ENCODE peak calls at places on chromosomes 16 and 17, in four cellular contexts. W is fibroblast of mammary gland; G is ascending aorta; S is CD8-positive, alpha-beta T cell. L is an unnamed sample.

GRCh38 chr17:21278304-21279197 is 6.0 kb upstream of the MAP2K3 start:
- DNase-seq in W (no peak), G (no peak), S (peak; percentile 52), L (peak; percentile 76)

GRCh38 chr16:68396481-68396880 is 51.8 kb downstream of the SMPD3 start:
- DNase-seq in W (peak; percentile 47), G (no peak), S (peak; percentile 64), L (peak; percentile 47)

GRCh38 chr16:14232106-14232890 is 161.2 kb downstream of the MRTFB start:
- DNase-seq in W (peak; percentile 47), G (no peak), S (no peak), L (no peak)

GRCh38 chr16:2009302-2009711 is 314 bp downstream of the ZNF598 start:
- DNase-seq in W (no peak), G (no peak), S (no peak), L (no peak)

GRCh38 chr17:83196088-83196765 is 116.8 kb downstream of the METRNL start:
- DNase-seq in W (peak; percentile 92), G (no peak), S (no peak), L (peak; percentile 51)

GRCh38 chr16:84390131-84390785 is 21.9 kb downstream of the ATP2C2 start:
- DNase-seq in W (no peak), G (no peak), S (no peak), L (no peak)

GRCh38 chr17:66946251-66946650 is 18.3 kb upstream of the CACNG4 start:
- DNase-seq in W (no peak), G (no peak), S (no peak), L (no peak)

GRCh38 chr17:76271669-76272540 is 6.8 kb downstream of the UBALD2 start:
- DNase-seq in W (no peak), G (no peak), S (peak; percentile 73), L (peak; percentile 22)

GRCh38 chr17:82129095-82129494 is 31.1 kb upstream of the FASN start:
- DNase-seq in W (no peak), G (no peak), S (no peak), L (no peak)

GRCh38 chr16:56787185-56787584 is 57.3 kb downstream of the NUP93 start:
- DNase-seq in W (no peak), G (no peak), S (no peak), L (no peak)

GRCh38 chr16:74216319-74216718 is 80.3 kb upstream of the PSMD7 start:
- DNase-seq in W (peak; percentile 28), G (no peak), S (no peak), L (peak; percentile 1)

GRCh38 chr17:33725675-33726271 is 432.7 kb upstream of the ASIC2 start:
- DNase-seq in W (peak; percentile 17), G (no peak), S (no peak), L (peak; percentile 27)

GRCh38 chr16:68235105-68235881 is 634 bp downstream of the ESRP2 start:
- DNase-seq in W (no peak), G (peak; percentile 66), S (no peak), L (no peak)

GRCh38 chr17:82615084-82616020 is 32.9 kb downstream of the WDR45B start:
- DNase-seq in W (no peak), G (no peak), S (no peak), L (no peak)

GRCh38 chr16:27470567-27471431 is 68.8 kb downstream of the IL21R start:
- DNase-seq in W (peak; percentile 88), G (no peak), S (no peak), L (peak; percentile 86)
- TF ChIP-seq CTCF in W (no peak), G (no peak), S (no peak), L (no peak)

GRCh38 chr17:18037482-18037881 is 1.5 kb downstream of the ATPAF2 start:
- DNase-seq in W (no peak), G (no peak), S (no peak), L (no peak)
- H3K4me3 ChIP-seq in W (no peak overlapping the region), G (no peak overlapping the region), S (no peak overlapping the region), L (no peak overlapping the region)

GRCh38 chr16:85881436-85881835 is 17.5 kb upstream of the IRF8 start:
- DNase-seq in W (no peak), G (no peak), S (no peak), L (no peak)

GRCh38 chr16:85882181-85882810 is 16.7 kb upstream of the IRF8 start:
- DNase-seq in W (no peak), G (no peak), S (no peak), L (no peak)

GRCh38 chr16:85879975-85880831 is 18.8 kb upstream of the IRF8 start:
- DNase-seq in W (no peak), G (no peak), S (no peak), L (no peak)

GRCh38 chr16:85878407-85878806 is 20.6 kb upstream of the IRF8 start:
- DNase-seq in W (no peak), G (no peak), S (no peak), L (no peak)

DNA sequence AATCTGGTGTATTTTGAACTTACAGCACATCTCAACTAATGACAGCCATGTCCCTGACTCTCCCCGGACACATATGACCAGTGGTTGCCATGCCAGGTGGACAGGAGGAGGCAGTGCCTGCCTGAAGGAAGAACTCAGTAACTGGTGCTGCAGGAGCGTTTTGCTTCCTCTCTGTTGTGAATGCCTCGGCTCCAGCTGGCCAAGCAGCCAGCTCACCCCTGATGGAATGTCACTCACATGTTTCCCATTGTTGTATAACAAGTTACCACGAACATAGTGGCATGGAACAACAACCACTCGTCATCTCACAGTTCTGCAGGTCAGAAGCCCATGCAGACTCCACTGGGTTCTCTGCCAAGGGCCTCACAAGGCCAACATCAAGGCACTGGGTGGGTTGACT is 20.1 kb upstream of the IRF8 start:
- DNase-seq in W (peak; percentile 57), G (no peak), S (no peak), L (peak; percentile 81)
- TF ChIP-seq CTCF in W (no peak), G (no peak), S (no peak), L (no peak)

GRCh38 chr17:74862108-74862901 is 2.6 kb upstream of the GRIN2C start:
- DNase-seq in W (no peak), G (peak; percentile 76), S (peak; percentile 74), L (peak; percentile 41)
- H3K4me3 ChIP-seq in W (no peak overlapping the region), G (peak overlapping the region; percentile 23), S (no peak overlapping the region), L (no peak overlapping the region)

GRCh38 chr17:8884336-8884990 is 17.0 kb upstream of the PIK3R6 start:
- DNase-seq in W (no peak), G (no peak), S (no peak), L (no peak)

GRCh38 chr17:8877984-8878383 is 10.5 kb upstream of the PIK3R6 start:
- DNase-seq in W (no peak), G (no peak), S (no peak), L (no peak)

GRCh38 chr17:8883353-8883752 is 15.9 kb upstream of the PIK3R6 start:
- DNase-seq in W (no peak), G (no peak), S (no peak), L (no peak)

GRCh38 chr17:8880466-8880865 is 13.0 kb upstream of the PIK3R6 start:
- DNase-seq in W (no peak), G (no peak), S (no peak), L (no peak)

DNA sequence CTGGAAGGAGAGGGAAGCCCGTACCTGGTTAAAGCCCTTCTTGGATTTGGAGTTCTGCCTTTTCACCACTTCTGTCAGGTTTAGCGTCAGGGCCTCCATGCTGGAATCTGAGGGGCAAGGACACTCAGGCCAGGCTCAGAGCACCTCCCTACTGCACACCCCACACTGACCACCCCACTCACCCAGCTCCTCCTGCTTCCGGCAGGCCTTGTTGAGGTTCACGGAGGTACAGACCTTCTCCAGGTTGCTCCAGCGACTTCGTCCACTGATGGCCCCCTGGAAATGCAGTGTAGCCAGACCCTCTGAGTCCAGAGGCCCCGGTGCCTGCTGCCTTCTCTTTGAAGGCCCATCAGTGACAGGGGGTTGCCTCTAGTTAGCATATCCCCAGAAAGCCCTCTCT is 14.1 kb upstream of the PIK3R6 start:
- DNase-seq in W (no peak), G (no peak), S (no peak), L (no peak)
- TF ChIP-seq CTCF in W (no peak), G (no peak), S (no peak), L (no peak)

DNA sequence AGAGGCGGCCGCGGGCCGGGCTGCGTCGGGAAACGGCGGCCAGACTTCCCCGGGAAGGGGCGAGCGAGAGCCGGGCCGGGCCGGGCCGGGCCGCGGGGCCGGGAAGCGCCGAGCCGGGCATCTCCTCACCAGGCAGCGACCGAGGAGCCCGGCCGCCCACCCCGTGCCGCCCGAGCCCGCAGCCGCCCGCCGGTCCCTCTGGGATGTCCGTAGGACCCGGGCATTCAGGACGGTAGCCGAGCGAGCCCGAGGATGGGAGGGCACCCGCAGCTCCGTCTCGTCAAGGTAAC is at the start of gene CRHR1:
- DNase-seq in W (no peak), G (no peak), S (no peak), L (no peak)
- H3K4me3 ChIP-seq in W (no peak within 1 kb of the TSS), G (peak within 1 kb of the TSS; percentile 41), S (peak within 1 kb of the TSS; percentile 43), L (no peak within 1 kb of the TSS)

GRCh38 chr16:27642753-27643152 is 92.8 kb downstream of the KATNIP start:
- DNase-seq in W (peak; percentile 43), G (no peak), S (no peak), L (peak; percentile 37)
- TF ChIP-seq CTCF in W (no peak), G (peak; percentile 27), S (no peak), L (peak; percentile 32)

GRCh38 chr17:48551206-48551597 is 6.3 kb upstream of the HOXB2 start:
- DNase-seq in W (no peak), G (no peak), S (no peak), L (no peak)
- H3K4me3 ChIP-seq in W (no peak overlapping the region), G (no peak overlapping the region), S (no peak overlapping the region), L (no peak overlapping the region)

GRCh38 chr17:980406-981291 is 1.1 kb upstream of the NXN start:
- DNase-seq in W (peak; percentile 85), G (peak; percentile 91), S (peak; percentile 74), L (peak; percentile 90)

GRCh38 chr17:978110-979093 is 1.2 kb downstream of the NXN start:
- DNase-seq in W (peak; percentile 77), G (no peak), S (no peak), L (no peak)

GRCh38 chr17:981292-981658 is 1.7 kb upstream of the NXN start:
- DNase-seq in W (no peak), G (no peak), S (no peak), L (no peak)

GRCh38 chr17:979211-979538 is 401 bp downstream of the NXN start:
- DNase-seq in W (no peak), G (no peak), S (no peak), L (no peak)

GRCh38 chr17:979539-980405 is at the start of gene NXN:
- DNase-seq in W (peak; percentile 56), G (peak; percentile 87), S (peak; percentile 91), L (peak; percentile 70)
- TF ChIP-seq CTCF in W (no peak), G (peak; percentile 11), S (no peak), L (no peak)

L was measured in cardiac fibroblast.